ENCODE peak calls at places on chromosomes 1 and 21, in nine cellular contexts. F, U, M, Z, P, O, C, Y and E are unnamed samples.

GRCh38 chr1:31995263-31995662 is 18.4 kb upstream of the KHDRBS1 start:
- DNase-seq in C (no peak), Y (no peak), Z (no peak), O (no peak), P (no peak), F (no peak), M (no peak), U (no peak), E (no peak)

GRCh38 chr1:47624531-47624930 is 186.7 kb downstream of the FOXD2 start:
- DNase-seq in P (no peak), M (peak), Z (peak), O (no peak), C (no peak), F (peak), Y (no peak), U (no peak), E (no peak)

GRCh38 chr1:151418048-151418447 is 18.7 kb downstream of the PSMB4 start:
- DNase-seq in P (no peak), Z (no peak), Y (no peak), C (no peak), U (no peak), F (no peak), M (no peak), O (no peak), E (no peak)

GRCh38 chr1:15167386-15167785 is 13.8 kb downstream of the TMEM51 start:
- DNase-seq in O (no peak), U (no peak), C (no peak), P (no peak), M (no peak), Y (no peak), F (no peak), Z (no peak), E (no peak)

GRCh38 chr1:26700711-26701110 is 4.9 kb downstream of the ARID1A start:
- DNase-seq in O (no peak), Y (no peak), C (no peak), U (no peak), P (no peak), F (no peak), M (no peak), Z (no peak), E (no peak)

GRCh38 chr1:41359211-41360073 is 1.8 kb upstream of the FOXO6 start:
- DNase-seq in O (no peak), U (no peak), P (peak), Y (no peak), C (no peak), F (peak), M (no peak), Z (peak), E (no peak)

GRCh38 chr1:199151634-199152429 is 513.0 kb downstream of the PTPRC start:
- DNase-seq in M (no peak), Y (no peak), F (no peak), U (no peak), Z (no peak), O (no peak), P (no peak), C (no peak), E (no peak)

GRCh38 chr1:27940297-27940696 is 5.5 kb downstream of the SMPDL3B start:
- DNase-seq in O (no peak), U (no peak), M (no peak), C (no peak), Z (peak), F (peak), Y (no peak), P (no peak), E (no peak)

GRCh38 chr21:42340187-42340586 is 10.6 kb downstream of the TFF2 start:
- DNase-seq in Y (no peak), M (no peak), P (no peak), Z (no peak), C (no peak), F (no peak), O (no peak), U (peak), E (no peak)

GRCh38 chr1:68347415-68347814 is 102.3 kb downstream of the RPE65 start:
- DNase-seq in O (peak), F (no peak), Z (peak), M (no peak), U (peak), P (no peak), C (no peak), Y (no peak), E (no peak)

GRCh38 chr1:110383311-110383990 is 7.4 kb downstream of the SLC16A4 start:
- DNase-seq in U (no peak), M (no peak), P (no peak), Z (no peak), O (no peak), F (no peak), Y (no peak), C (no peak), E (no peak)

GRCh38 chr1:215394084-215394991 is 172.8 kb upstream of the KCTD3 start:
- DNase-seq in O (no peak), C (no peak), M (no peak), Z (no peak), P (no peak), Y (no peak), U (no peak), F (no peak), E (no peak)

GRCh38 chr1:88661188-88661587 is 22.9 kb upstream of the PKN2 start:
- DNase-seq in F (no peak), M (no peak), Z (peak), O (no peak), Y (no peak), U (no peak), C (no peak), P (no peak), E (no peak)

GRCh38 chr1:59732219-59732955 is 82.4 kb upstream of the HOOK1 start:
- DNase-seq in Y (no peak), C (no peak), F (no peak), P (no peak), Z (no peak), O (no peak), M (no peak), U (no peak), E (no peak)

GRCh38 chr1:201090536-201090935 is 21.7 kb downstream of the CACNA1S start:
- DNase-seq in U (no peak), Z (no peak), Y (no peak), P (no peak), O (no peak), C (no peak), M (no peak), F (no peak), E (no peak)

GRCh38 chr1:9169601-9170137 is 40.8 kb upstream of the GPR157 start:
- DNase-seq in C (no peak), P (no peak), O (no peak), Z (no peak), M (no peak), F (no peak), Y (no peak), U (no peak), E (no peak)

GRCh38 chr1:20403423-20404145 is 82.4 kb downstream of the CAMK2N1 start:
- DNase-seq in Y (no peak), C (no peak), O (no peak), M (no peak), F (no peak), U (no peak), P (no peak), Z (no peak), E (no peak)

GRCh38 chr1:26225033-26225831 is 8.8 kb upstream of the CEP85 start:
- DNase-seq in C (peak), O (no peak), Y (peak), F (peak), Z (peak), M (no peak), P (peak), U (peak), E (no peak)

GRCh38 chr1:116909511-116910378 is at the start of gene PTGFRN:
- DNase-seq in C (peak), Y (peak), M (peak), O (no peak), P (peak), Z (peak), F (peak), U (peak), E (peak)

GRCh38 chr1:11707621-11708276 is 16.2 kb downstream of the DRAXIN start:
- DNase-seq in F (peak), C (peak), Y (peak), U (no peak), O (no peak), M (no peak), Z (peak), P (no peak), E (no peak)

GRCh38 chr1:207619833-207620572 is 24.9 kb upstream of the CR1L start:
- DNase-seq in P (no peak), F (no peak), U (no peak), C (no peak), Y (no peak), M (peak), O (no peak), Z (no peak), E (no peak)

GRCh38 chr1:109821221-109821669 is 57.5 kb upstream of the EPS8L3 start:
- DNase-seq in Y (no peak), O (no peak), Z (peak), P (peak), M (no peak), F (no peak), C (peak), U (peak), E (peak)

GRCh38 chr1:46431695-46432094 is 37.6 kb downstream of the FAAH start:
- DNase-seq in C (no peak), Y (no peak), O (no peak), P (no peak), F (no peak), U (no peak), Z (no peak), M (no peak), E (no peak)

GRCh38 chr21:29371464-29371863 is 72.7 kb downstream of the BACH1 start:
- DNase-seq in F (no peak), Y (no peak), M (no peak), U (no peak), C (no peak), O (no peak), Z (no peak), P (no peak), E (peak)

GRCh38 chr1:119046429-119047039 is 58.4 kb upstream of the TBX15 start:
- DNase-seq in O (no peak), Z (no peak), P (no peak), F (no peak), Y (no peak), U (no peak), C (no peak), M (no peak), E (no peak)

GRCh38 chr21:34651032-34651431 is 17.8 kb upstream of the CLIC6 start:
- DNase-seq in Y (no peak), C (no peak), Z (no peak), O (no peak), M (no peak), F (no peak), P (no peak), U (no peak), E (no peak)

GRCh38 chr1:175675017-175675416 is 68.4 kb downstream of the TNR start:
- DNase-seq in U (no peak), C (no peak), F (no peak), Z (no peak), Y (no peak), P (no peak), O (no peak), M (no peak), E (no peak)

GRCh38 chr1:30633294-30633693 is 90.1 kb downstream of the MATN1 start:
- DNase-seq in F (no peak), M (no peak), O (no peak), C (no peak), Z (no peak), P (no peak), Y (no peak), U (no peak), E (no peak)

GRCh38 chr1:13927736-13928135 is 227.7 kb downstream of the PRDM2 start:
- DNase-seq in P (no peak), M (no peak), Y (no peak), F (no peak), Z (no peak), C (no peak), O (no peak), U (no peak), E (no peak)

GRCh38 chr1:211874521-211875347 is 44.2 kb upstream of the LPGAT1 start:
- DNase-seq in Z (peak), M (no peak), F (no peak), C (no peak), O (no peak), Y (no peak), P (no peak), U (no peak), E (no peak)

GRCh38 chr1:9289724-9290493 is 2.8 kb upstream of the SPSB1 start:
- DNase-seq in Z (peak), F (no peak), C (no peak), Y (peak), U (peak), P (peak), M (no peak), O (no peak), E (no peak)

GRCh38 chr1:48858200-48858599 is 81.5 kb upstream of the BEND5 start:
- DNase-seq in F (no peak), C (no peak), O (no peak), Y (no peak), P (no peak), M (no peak), Z (no peak), U (no peak), E (no peak)

GRCh38 chr1:1554926-1555915 is 14.8 kb upstream of the TMEM240 start:
- DNase-seq in F (no peak), Z (no peak), M (no peak), P (no peak), O (no peak), U (no peak), Y (no peak), C (no peak), E (no peak)

DNA sequence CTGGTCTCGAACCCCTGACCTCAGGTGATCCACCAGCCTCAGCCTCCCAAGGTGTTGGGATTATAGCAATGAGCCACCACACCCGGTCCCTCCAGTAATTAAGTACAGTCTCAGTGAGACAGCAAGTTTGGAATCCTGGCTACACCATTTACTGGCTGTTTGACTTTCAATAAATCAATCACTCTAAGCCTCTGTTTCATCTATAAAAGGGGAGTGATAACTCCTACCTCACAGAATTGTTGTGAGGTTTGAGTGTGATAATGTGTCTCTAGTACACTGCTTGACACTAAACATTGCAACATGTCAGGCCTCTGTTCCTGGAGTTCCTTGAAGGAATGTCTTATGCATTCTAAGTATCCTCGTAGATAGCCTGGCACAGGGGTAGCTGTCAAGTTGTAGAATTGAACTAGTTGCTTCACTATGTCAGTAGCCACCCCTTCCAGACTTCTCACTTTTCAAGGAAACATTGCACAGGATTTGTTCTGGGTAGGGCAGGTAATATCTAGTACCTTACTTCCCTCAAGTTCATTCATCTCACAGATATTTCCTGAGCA is 12.4 kb downstream of the ENTREP3 start:
- DNase-seq in M (no peak), C (no peak), O (no peak), Z (no peak), Y (no peak), P (no peak), U (no peak), F (no peak), E (no peak)
- H3K27ac ChIP-seq in M (no peak), C (peak), O (peak), Z (no peak), Y (no peak), P (no peak), U (peak), F (peak), E (peak)

GRCh38 chr1:171740987-171741871 is 636 bp downstream of the VAMP4 start:
- DNase-seq in F (peak), O (peak), Y (peak), C (no peak), P (peak), Z (peak), U (peak), M (no peak), E (no peak)

GRCh38 chr1:171740356-171740863 is 1.5 kb downstream of the VAMP4 start:
- DNase-seq in Z (no peak), Y (no peak), M (no peak), C (no peak), F (no peak), U (no peak), P (no peak), O (no peak), E (no peak)

GRCh38 chr1:171741872-171742576 is at the start of gene VAMP4:
- DNase-seq in Y (peak), Z (peak), F (peak), C (peak), P (peak), M (peak), O (peak), U (peak), E (no peak)

GRCh38 chr1:171742577-171742922 is 685 bp upstream of the VAMP4 start:
- DNase-seq in Y (peak), Z (peak), O (no peak), M (no peak), P (peak), C (no peak), F (peak), U (peak), E (no peak)

GRCh38 chr1:171743014-171743870 is 1.4 kb upstream of the VAMP4 start:
- DNase-seq in C (no peak), P (no peak), F (no peak), M (no peak), Z (no peak), Y (peak), O (no peak), U (no peak), E (no peak)
- TF ChIP-seq POLR2AphosphoS5 in C (no peak), P (no peak), F (peak), M (no peak), Z (no peak), Y (no peak), O (no peak), U (peak), E (no peak)

DNA sequence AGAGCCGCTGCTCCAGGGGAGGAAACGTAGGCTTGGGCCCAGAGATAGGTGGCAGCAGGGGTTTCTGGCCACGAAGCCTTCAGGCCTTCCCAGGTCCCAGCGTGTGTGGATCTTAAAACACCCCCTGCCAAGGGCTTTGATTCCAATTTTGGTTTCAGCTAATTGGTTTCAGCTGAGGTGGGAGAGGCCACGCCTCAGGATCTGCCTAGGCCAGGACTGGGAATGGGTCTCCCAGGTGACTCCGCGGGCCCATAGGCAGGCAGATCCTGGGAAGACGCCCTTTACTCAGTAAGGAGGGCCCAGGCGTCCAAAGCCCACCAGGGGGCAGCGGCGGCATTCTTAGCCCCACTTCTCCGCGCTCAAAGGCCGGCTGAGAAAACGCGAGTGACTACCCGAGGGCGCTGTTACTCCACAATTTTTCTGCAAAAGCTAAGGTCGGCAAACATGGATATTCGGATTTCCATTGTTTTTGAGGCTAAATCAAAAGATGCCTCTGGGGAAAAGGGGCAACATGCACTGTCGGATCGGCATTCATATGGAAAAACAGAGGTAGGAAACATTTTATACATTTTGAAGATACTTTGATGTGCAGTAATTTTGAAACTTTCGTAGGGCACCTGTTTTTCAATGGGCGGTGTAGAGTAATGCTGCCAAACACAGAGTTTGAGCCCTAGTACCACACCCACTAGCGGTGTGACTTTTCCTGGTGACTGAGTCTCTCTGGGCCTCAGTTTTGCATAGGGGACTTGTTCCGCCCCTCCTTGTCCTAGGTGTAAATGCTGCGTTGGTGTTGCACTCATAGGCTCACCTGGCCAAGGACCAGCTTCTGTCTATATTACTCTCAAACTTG is 31.8 kb upstream of the BCL10 start:
- DNase-seq in P (peak), F (peak), Z (peak), U (peak), C (peak), Y (peak), M (peak), O (no peak), E (no peak)
- TF ChIP-seq POLR2A in P (no peak), F (no peak), Z (no peak), U (no peak), C (no peak), Y (no peak), M (no peak), O (no peak), E (no peak)

DNA sequence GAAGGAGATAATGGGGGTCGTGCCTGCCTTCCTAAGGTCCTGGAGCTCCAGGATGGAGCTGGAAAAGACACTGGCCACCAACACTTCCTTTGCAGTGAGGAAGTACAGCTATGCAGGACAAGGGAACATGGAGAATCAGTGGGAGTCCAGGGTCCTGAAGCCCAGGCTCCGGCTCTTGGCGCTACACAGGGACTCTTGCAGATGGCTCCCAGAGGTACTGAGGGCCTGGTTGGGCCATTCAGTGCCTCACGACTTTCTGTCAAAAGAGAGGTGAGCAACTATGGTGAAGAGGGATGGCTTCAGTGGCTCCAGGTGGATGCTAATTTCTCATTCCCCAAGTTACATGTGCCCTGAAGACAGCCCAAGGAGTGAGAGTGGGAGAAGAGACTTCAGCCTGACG is 1.8 kb upstream of the ETNK2 start:
- DNase-seq in Y (no peak), Z (no peak), U (no peak), O (no peak), P (no peak), F (no peak), M (no peak), C (no peak), E (no peak)
- H3K27ac ChIP-seq in Y (no peak), Z (no peak), U (no peak), O (no peak), P (no peak), F (no peak), M (no peak), C (no peak), E (no peak)